ENCODE peak calls at places on chromosomes 11 and 22, in ten cellular contexts. O is A549, K is transverse colon, H is breast epithelium, X is Peyer's patch, Z is spleen, P is IMR-90, G is right lobe of liver, B is body of pancreas, U is H1. A is an unnamed sample.

GRCh38 chr11:67055812-67056211 is 835 bp upstream of the RHOD start:
- DNase-seq in O (no peak), K (no peak), Z (no peak), G (no peak), P (peak; percentile 15), U (no peak), H (peak; percentile 37), X (peak; percentile 75), B (peak; percentile 34), A (no peak)

GRCh38 chr11:65625628-65626342 is 10.2 kb downstream of the PCNX3 start:
- DNase-seq in P (no peak), X (peak; percentile 74), O (peak; percentile 69), H (no peak), K (peak; percentile 70), B (no peak), Z (peak; percentile 93), U (no peak), G (peak; percentile 63), A (no peak)

GRCh38 chr11:65575568-65576231 is at the start of gene EHBP1L1:
- DNase-seq in K (peak; percentile 89), P (peak; percentile 28), H (no peak), Z (peak; percentile 95), O (peak; percentile 68), B (peak; percentile 63), G (peak; percentile 87), U (no peak), X (peak; percentile 91), A (no peak)

GRCh38 chr11:8709002-8709672 is 26.5 kb downstream of the RPL27A start:
- DNase-seq in K (peak; percentile 78), U (no peak), Z (no peak), P (peak; percentile 95), H (peak; percentile 96), O (no peak), B (peak; percentile 54), G (peak; percentile 61), X (no peak), A (peak; percentile 95)

GRCh38 chr11:404551-405264 is 10.1 kb downstream of the SIGIRR start:
- DNase-seq in B (no peak), P (no peak), H (no peak), U (no peak), K (no peak), G (no peak), Z (peak; percentile 74), O (no peak), X (no peak), A (no peak)

GRCh38 chr11:108218455-108218854 is 4.0 kb downstream of the NPAT start:
- DNase-seq in K (no peak), P (peak; percentile 25), X (no peak), G (no peak), O (no peak), Z (no peak), U (no peak), H (no peak), B (no peak), A (no peak)

GRCh38 chr11:77151804-77152513 is 23.9 kb downstream of the MYO7A start:
- DNase-seq in O (no peak), G (no peak), Z (no peak), H (no peak), K (peak; percentile 40), B (no peak), U (no peak), X (no peak), P (peak; percentile 32), A (no peak)

GRCh38 chr11:33721984-33722383 is 14.2 kb downstream of the CD59 start:
- DNase-seq in K (no peak), O (no peak), G (no peak), X (no peak), B (no peak), Z (no peak), U (no peak), H (no peak), P (no peak), A (peak; percentile 83)

GRCh38 chr22:19014886-19015285 is 78.8 kb upstream of the PRODH start:
- DNase-seq in K (no peak), B (no peak), X (no peak), Z (no peak), O (no peak), P (no peak), G (no peak), U (no peak), H (no peak), A (no peak)

GRCh38 chr11:134045799-134046635 is 22.9 kb upstream of the JAM3 start:
- DNase-seq in X (no peak), Z (peak; percentile 61), K (no peak), H (no peak), P (no peak), G (no peak), U (no peak), B (no peak), O (no peak), A (no peak)

GRCh38 chr11:204587-205109 is 2.6 kb downstream of the BET1L start:
- DNase-seq in G (no peak), K (no peak), P (no peak), U (no peak), Z (no peak), X (peak; percentile 40), O (no peak), H (peak; percentile 13), B (peak; percentile 11), A (peak; percentile 75)

GRCh38 chr22:44758970-44759365 is 6.6 kb downstream of the ARHGAP8 start:
- DNase-seq in B (no peak), P (no peak), Z (peak; percentile 49), O (no peak), K (no peak), H (no peak), G (no peak), X (peak; percentile 39), U (no peak), A (no peak)

GRCh38 chr11:72102162-72102561 is 935 bp downstream of the LAMTOR1 start:
- DNase-seq in G (no peak), Z (no peak), U (no peak), X (no peak), B (no peak), P (no peak), K (no peak), H (no peak), O (no peak), A (no peak)

DNA sequence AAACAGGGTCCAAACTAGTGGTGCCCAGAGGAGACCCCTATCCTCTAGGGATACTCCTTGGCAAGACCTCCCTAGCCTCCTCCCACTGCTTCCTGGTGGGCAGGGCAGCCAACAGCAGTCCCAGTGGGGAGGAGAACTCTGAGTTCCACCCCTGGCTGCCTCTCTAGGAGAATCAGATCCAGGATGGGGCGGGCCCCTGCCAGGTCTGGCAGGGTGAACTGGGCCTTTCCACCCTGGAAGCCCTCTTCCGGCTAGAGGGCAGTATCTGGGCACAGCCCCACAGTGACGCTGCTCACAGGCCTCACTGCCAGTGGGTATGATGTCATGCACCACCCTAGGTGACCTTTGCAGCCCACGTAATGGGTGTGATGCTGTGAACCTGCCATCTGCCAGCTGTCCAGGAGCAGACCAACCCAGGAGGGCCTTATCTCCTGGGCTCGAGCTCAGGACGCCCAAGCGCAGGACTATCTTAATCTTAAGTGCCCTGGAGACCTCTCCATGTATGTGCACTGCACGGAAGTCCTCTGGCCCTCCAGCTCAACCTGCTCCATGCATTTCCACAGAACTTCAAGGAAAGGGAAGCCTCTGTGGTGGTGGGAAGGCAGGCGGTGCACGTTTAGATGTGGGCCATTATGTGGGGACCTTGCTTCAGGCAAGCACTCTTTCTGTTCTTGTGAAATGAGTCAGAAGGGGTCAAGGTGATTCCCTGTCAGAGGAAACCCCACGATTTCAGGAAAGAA is 31.8 kb upstream of the FCHSD2 start:
- DNase-seq in G (peak; percentile 86), X (peak; percentile 75), O (no peak), U (no peak), P (peak; percentile 25), K (peak; percentile 47), H (no peak), B (peak; percentile 42), Z (peak; percentile 82), A (no peak)
- TF ChIP-seq CTCF in G (no peak), X (no peak), O (no peak), U (no peak), P (no peak), K (peak; percentile 12), H (no peak), B (no peak), Z (no peak), A (no peak)

GRCh38 chr11:118928870-118929495 is 3.3 kb upstream of the BCL9L start:
- DNase-seq in K (no peak), X (no peak), H (no peak), B (no peak), G (peak; percentile 71), U (no peak), O (no peak), Z (peak; percentile 92), P (peak; percentile 41), A (no peak)
- TF ChIP-seq POLR2A in K (no peak), X (peak; percentile 70), H (no peak), B (no peak), G (no peak), U (no peak), O (no peak), Z (no peak), P (no peak), A (no peak)

DNA sequence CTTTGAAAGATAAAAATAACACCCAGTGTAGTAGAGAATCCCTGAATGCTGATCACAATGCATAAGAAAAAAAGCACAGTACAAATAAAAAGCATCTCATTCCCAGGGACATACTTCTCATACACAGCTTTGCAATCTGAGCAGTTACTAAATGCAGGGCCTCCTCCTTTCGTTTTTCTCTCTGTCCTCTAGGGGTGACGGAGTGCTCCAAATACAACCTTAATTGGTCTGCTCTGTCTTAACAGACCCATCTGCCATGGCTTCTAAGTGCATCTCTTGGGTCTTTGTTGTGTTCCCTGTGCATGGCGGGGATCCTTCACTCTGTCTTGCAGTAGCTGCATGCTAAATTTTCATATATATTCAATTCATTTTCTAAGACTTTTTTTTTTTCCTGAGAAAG is 1114.2 kb upstream of the RAG2 start:
- DNase-seq in Z (no peak), X (no peak), H (no peak), O (no peak), P (peak; percentile 6), U (peak; percentile 1), G (no peak), B (no peak), K (no peak), A (no peak)
- TF ChIP-seq CTCF in Z (no peak), X (no peak), H (no peak), O (no peak), P (peak; percentile 13), U (peak; percentile 66), G (no peak), B (no peak), K (no peak), A (no peak)

DNA sequence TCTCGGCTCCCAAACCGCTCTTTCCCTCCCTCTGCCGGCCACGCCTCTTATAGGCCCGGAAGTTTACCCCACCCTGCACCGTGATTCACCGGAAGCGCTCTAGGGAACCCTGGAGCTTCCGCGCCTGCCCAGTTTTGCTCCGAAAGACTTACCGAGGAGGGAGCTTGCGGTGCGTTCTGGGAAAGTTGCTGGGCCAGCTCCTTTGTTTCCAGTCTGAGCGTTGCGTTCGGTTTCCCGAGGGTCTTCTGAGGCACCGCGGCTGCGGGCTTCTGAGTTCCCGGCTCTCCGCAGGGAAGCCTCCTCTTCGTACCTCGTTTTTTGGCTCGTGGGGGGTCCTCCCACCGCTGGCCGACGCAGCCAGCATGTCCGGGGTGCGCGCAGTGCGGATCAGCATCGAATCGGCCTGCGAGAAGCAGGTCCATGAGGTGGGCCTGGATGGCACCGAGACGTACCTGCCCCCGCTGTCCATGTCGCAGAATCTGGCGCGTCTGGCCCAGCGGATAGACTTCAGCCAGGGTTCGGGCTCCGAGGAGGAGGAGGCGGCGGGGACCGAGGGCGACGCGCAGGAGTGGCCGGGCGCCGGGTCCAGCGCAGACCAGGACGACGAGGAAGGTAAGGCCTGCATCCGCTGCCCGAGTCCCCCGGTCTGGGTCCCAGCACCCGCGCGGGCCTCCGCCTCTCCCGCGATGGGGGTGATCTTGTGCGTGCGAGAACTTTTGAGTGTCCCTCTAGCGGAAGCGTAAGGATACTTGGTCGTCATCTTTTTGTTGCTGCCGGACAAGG is at the start of gene MED17:
- DNase-seq in B (peak; percentile 91), K (peak; percentile 94), H (peak; percentile 87), X (peak; percentile 93), O (peak; percentile 90), Z (peak; percentile 97), P (peak; percentile 92), U (peak; percentile 75), G (peak; percentile 93), A (peak; percentile 93)
- TF ChIP-seq POLR2A in B (peak; percentile 86), K (peak; percentile 84), H (peak; percentile 42), X (peak; percentile 66), O (peak; percentile 80), Z (no peak), P (peak; percentile 84), U (peak; percentile 89), G (peak; percentile 79), A (no peak)

A was measured in lower leg skin.